ENCODE peak calls at places on chromosomes 11 and 22, in four cellular contexts. M, J, X and V are unnamed samples.

GRCh38 chr11:123439616-123440015 is 9.5 kb downstream of the GRAMD1B start:
- DNase-seq in X (no peak), M (no peak), J (no peak), V (no peak)

GRCh38 chr11:134067486-134067885 is 1.4 kb upstream of the JAM3 start:
- DNase-seq in M (no peak), J (no peak), X (no peak), V (no peak)

GRCh38 chr11:126430581-126431320 is 75.3 kb downstream of the ST3GAL4 start:
- DNase-seq in X (no peak), M (peak), J (no peak), V (peak)

GRCh38 chr22:22908495-22908861 is 20.9 kb downstream of the IGLL5 start:
- DNase-seq in M (no peak), J (no peak), X (no peak), V (no peak)

GRCh38 chr22:32270641-32271369 is 15.7 kb upstream of the SLC5A4 start:
- DNase-seq in M (no peak), X (no peak), J (no peak), V (no peak)

GRCh38 chr11:19306570-19306969 is 65.8 kb upstream of the E2F8 start:
- DNase-seq in M (no peak), J (no peak), X (no peak), V (no peak)

GRCh38 chr22:21631025-21631424 is 1.2 kb upstream of the YDJC start:
- DNase-seq in J (no peak), M (no peak), X (no peak), V (no peak)

GRCh38 chr11:115503083-115503885 is 931 bp downstream of the CADM1 start:
- DNase-seq in M (peak), X (peak), J (no peak), V (peak)

GRCh38 chr11:126479178-126479930 is 123.9 kb downstream of the ST3GAL4 start:
- DNase-seq in M (no peak), J (no peak), X (no peak), V (no peak)

GRCh38 chr11:17979770-17980371 is 33.0 kb downstream of the SERGEF start:
- DNase-seq in X (peak), M (peak), J (peak), V (peak)

GRCh38 chr22:19871845-19872778 is 17.4 kb upstream of the GNB1L start:
- DNase-seq in X (no peak), M (no peak), J (no peak), V (no peak)

GRCh38 chr11:75365711-75366181 is 14.3 kb upstream of the ARRB1 start:
- DNase-seq in J (no peak), M (peak), X (peak), V (peak)

GRCh38 chr11:92550411-92550810 is 325.8 kb downstream of the FAT3 start:
- DNase-seq in J (no peak), M (no peak), X (no peak), V (no peak)

GRCh38 chr11:34599406-34599901 is 21.4 kb upstream of the EHF start:
- DNase-seq in X (peak), M (peak), J (no peak), V (peak)

GRCh38 chr11:68979931-68980775 is 633 bp downstream of the MRGPRD start:
- DNase-seq in X (no peak), J (no peak), M (no peak), V (no peak)

GRCh38 chr11:79925570-79925969 is 484.7 kb upstream of the TENM4 start:
- DNase-seq in X (no peak), J (no peak), M (no peak), V (no peak)

GRCh38 chr11:13280777-13281176 is 3.2 kb downstream of the BMAL1 start:
- DNase-seq in J (no peak), X (no peak), M (no peak), V (no peak)

GRCh38 chr22:20771918-20772625 is 1.8 kb upstream of the SERPIND1 start:
- DNase-seq in X (no peak), J (no peak), M (no peak), V (no peak)

GRCh38 chr11:1208361-1209261 is 14.3 kb upstream of the MUC5B start:
- DNase-seq in J (no peak), M (no peak), X (no peak), V (no peak)

GRCh38 chr22:44664149-44664548 is 37.9 kb upstream of the PRR5 start:
- DNase-seq in J (no peak), M (no peak), X (peak), V (no peak)

GRCh38 chr11:69721745-69722144 is 17.9 kb upstream of the FGF19 start:
- DNase-seq in J (no peak), M (peak), X (no peak), V (peak)

GRCh38 chr11:47641585-47642098 is 717 bp downstream of the MTCH2 start:
- DNase-seq in M (no peak), J (no peak), X (peak), V (peak)

GRCh38 chr11:122319011-122319410 is 203.0 kb upstream of the BLID start:
- DNase-seq in J (no peak), X (no peak), M (no peak), V (no peak)

GRCh38 chr11:8766993-8767374 is 84.4 kb downstream of the RPL27A start:
- DNase-seq in M (no peak), X (no peak), J (no peak), V (no peak)

GRCh38 chr11:114440121-114440860 is 1.0 kb downstream of the REXO2 start:
- DNase-seq in M (no peak), J (no peak), X (peak), V (peak)

GRCh38 chr11:62666259-62666926 is 1.3 kb downstream of the CSKMT start:
- DNase-seq in M (no peak), J (no peak), X (no peak), V (no peak)

GRCh38 chr22:17777005-17777716 is 2.9 kb upstream of the BID start:
- DNase-seq in X (no peak), J (peak), M (no peak), V (no peak)